ENCODE peak calls at places on chromosomes 1 and 21, in nine cellular contexts. D, C, F, A, I, B, V, Q and S are unnamed samples.

GRCh38 chr1:236980673-236981072 is 23.6 kb downstream of the MT1HL1 start:
- DNase-seq in F (no peak), V (no peak), C (no peak), I (no peak), Q (no peak), A (no peak), D (no peak), B (no peak), S (no peak)

GRCh38 chr1:100735244-100735643 is 15.7 kb downstream of the VCAM1 start:
- DNase-seq in B (no peak), D (no peak), Q (no peak), V (no peak), A (no peak), C (no peak), F (no peak), I (no peak), S (no peak)

GRCh38 chr1:110173466-110174117 is 23.3 kb downstream of the SLC6A17 start:
- DNase-seq in I (no peak), V (no peak), B (no peak), D (no peak), A (no peak), F (no peak), C (no peak), Q (no peak), S (no peak)

GRCh38 chr1:20785907-20786309 is 1.2 kb downstream of the HP1BP3 start:
- DNase-seq in V (no peak), A (no peak), D (no peak), B (no peak), I (no peak), C (no peak), F (no peak), Q (no peak), S (no peak)

GRCh38 chr1:218969021-218969420 is 204.7 kb upstream of the LYPLAL1 start:
- DNase-seq in F (no peak), I (no peak), D (no peak), Q (no peak), V (no peak), B (no peak), A (no peak), C (no peak), S (no peak)

GRCh38 chr1:112674986-112675727 is 698 bp downstream of the MOV10 start:
- DNase-seq in F (peak), D (peak), Q (peak), I (no peak), B (peak), C (peak), A (no peak), V (no peak), S (peak)

GRCh38 chr21:30194701-30195299 is 21.1 kb downstream of the CLDN8 start:
- DNase-seq in V (no peak), F (no peak), Q (no peak), A (no peak), I (no peak), B (no peak), D (no peak), C (no peak), S (no peak)

GRCh38 chr1:7786785-7787184 is 2.7 kb downstream of the PER3 start:
- DNase-seq in B (no peak), F (no peak), V (no peak), A (no peak), D (no peak), I (no peak), C (no peak), Q (no peak), S (no peak)

GRCh38 chr1:228105269-228105995 is 2.3 kb upstream of the C1orf35 start:
- DNase-seq in I (no peak), C (no peak), A (no peak), D (no peak), Q (peak), F (no peak), V (no peak), B (no peak), S (no peak)

GRCh38 chr1:172969611-172970010 is 81.1 kb downstream of the TNFSF18 start:
- DNase-seq in I (no peak), B (no peak), V (no peak), A (no peak), F (no peak), Q (no peak), C (no peak), D (no peak), S (no peak)

GRCh38 chr1:68590473-68590872 is 93.6 kb upstream of the DEPDC1 start:
- DNase-seq in I (no peak), V (no peak), C (no peak), D (no peak), A (no peak), B (peak), Q (no peak), F (no peak), S (no peak)

GRCh38 chr21:34812510-34813265 is 143.9 kb downstream of the CLIC6 start:
- DNase-seq in A (no peak), V (no peak), Q (no peak), C (no peak), D (no peak), B (no peak), F (no peak), I (no peak), S (no peak)

GRCh38 chr1:59136541-59137335 is 160.2 kb upstream of the FGGY start:
- DNase-seq in V (no peak), C (no peak), I (no peak), Q (no peak), A (no peak), D (no peak), B (no peak), F (no peak), S (no peak)

GRCh38 chr1:161200992-161201827 is 957 bp upstream of the NDUFS2 start:
- DNase-seq in Q (no peak), I (no peak), V (peak), F (peak), B (peak), C (peak), A (no peak), D (peak), S (peak)

GRCh38 chr1:21156019-21156418 is 20.7 kb downstream of the EIF4G3 start:
- DNase-seq in V (no peak), Q (no peak), C (no peak), D (no peak), B (no peak), F (no peak), I (no peak), A (no peak), S (no peak)

GRCh38 chr1:184892116-184892515 is 82.2 kb downstream of the NIBAN1 start:
- DNase-seq in C (no peak), B (no peak), Q (no peak), I (no peak), F (no peak), V (no peak), D (no peak), A (no peak), S (no peak)

GRCh38 chr1:11985851-11986250 is 5.6 kb downstream of the MFN2 start:
- DNase-seq in D (no peak), B (no peak), A (no peak), Q (no peak), I (no peak), V (no peak), F (no peak), C (no peak), S (no peak)

GRCh38 chr1:52366517-52366827 is 467 bp upstream of the CC2D1B start:
- DNase-seq in B (no peak), V (no peak), I (no peak), F (no peak), D (no peak), A (no peak), C (no peak), Q (no peak), S (no peak)

GRCh38 chr1:52365091-52365745 is 787 bp downstream of the CC2D1B start:
- DNase-seq in B (peak), V (peak), Q (peak), A (no peak), C (peak), F (peak), D (peak), I (no peak), S (peak)

GRCh38 chr1:52367272-52367671 is 1.3 kb upstream of the CC2D1B start:
- DNase-seq in F (no peak), I (no peak), B (no peak), V (no peak), Q (no peak), A (no peak), C (no peak), D (no peak), S (no peak)

GRCh38 chr1:52365746-52366516 is at the start of gene CC2D1B:
- DNase-seq in B (peak), F (peak), D (peak), V (peak), I (peak), Q (peak), A (peak), C (peak), S (peak)

DNA sequence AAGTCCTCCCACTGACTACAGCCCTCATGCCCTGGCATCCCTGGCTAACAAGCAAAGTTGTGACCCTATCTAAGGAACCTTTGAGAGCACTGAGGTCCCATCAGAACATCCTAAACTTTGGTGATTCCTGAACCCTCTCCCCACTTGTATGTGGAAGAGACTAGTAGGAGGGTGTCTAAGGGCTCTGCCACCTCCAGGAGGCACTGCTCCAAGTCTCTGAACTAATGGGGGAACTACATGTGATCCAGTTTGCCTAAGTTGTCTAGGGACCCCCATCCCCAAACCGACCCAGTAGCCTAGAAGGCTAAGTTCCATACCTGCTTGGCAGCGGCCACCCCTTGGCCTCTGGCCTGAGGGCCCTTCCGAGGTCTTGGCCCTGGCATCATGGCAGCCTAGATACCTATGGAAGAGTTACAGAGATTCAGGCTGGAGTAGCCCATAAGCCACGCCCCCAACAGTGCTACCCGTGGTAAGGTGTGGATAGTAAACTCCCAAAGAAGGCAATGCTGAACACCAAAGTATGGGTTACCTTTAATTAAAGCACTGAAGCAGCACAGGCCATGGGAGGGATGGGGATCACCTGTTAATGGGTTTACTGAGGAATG is 1.7 kb downstream of the CC2D1B start:
- DNase-seq in Q (no peak), V (no peak), D (no peak), I (no peak), F (no peak), C (no peak), A (no peak), B (no peak), S (no peak)
- H3K27ac ChIP-seq in Q (no peak), V (peak), D (peak), I (peak), F (peak), C (peak), A (peak), B (no peak), S (peak)

DNA sequence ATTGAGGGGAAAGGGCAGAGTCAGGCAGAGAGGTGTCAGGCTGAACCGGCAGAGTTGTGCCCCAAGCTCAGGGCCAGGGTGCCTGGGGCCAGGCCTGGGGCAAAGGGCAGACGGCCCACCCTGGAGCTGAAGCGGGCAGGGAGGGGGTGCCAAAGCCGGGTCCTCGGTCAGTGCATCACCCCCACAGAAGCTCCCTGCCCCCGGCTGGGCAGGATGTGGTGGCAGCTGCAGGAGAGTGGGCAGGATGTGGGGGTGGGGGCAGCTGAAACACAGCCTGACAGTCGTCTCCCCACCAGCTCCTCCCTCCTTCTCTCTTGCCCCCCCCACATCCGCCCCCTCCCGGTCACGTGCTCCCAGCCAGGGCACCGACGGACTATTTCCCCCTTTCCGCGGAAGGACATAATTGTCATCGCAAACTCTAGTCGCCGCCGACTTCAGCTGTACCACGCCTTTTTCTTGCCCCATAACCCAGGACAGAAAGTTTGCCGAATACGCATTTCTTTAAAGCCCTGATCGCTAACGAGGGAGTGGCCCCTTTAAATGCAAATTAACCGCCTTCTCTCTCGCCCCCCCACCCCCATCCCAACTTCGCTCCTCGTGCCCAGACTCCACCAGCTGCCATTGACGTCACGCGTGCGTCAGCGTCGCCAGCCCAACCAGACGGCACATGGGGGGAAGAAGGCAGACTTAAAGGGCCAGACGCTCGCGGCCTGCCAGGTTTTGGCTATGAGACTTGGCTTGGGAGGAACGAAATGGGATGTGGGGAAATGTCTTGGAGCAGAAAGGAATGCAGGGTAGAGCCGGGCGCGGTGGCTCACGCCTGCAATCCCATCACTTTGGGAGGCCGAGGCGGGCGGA is 4.5 kb upstream of the MEF2D start:
- DNase-seq in I (peak), D (peak), B (peak), F (peak), Q (peak), A (peak), V (peak), C (peak), S (peak)
- TF ChIP-seq CTCF in I (no peak), D (peak), B (no peak), F (no peak), Q (no peak), A (no peak), V (no peak), C (no peak), S (no peak)

GRCh38 chr1:89823679-89824292 is 3.0 kb downstream of the LRRC8D start:
- DNase-seq in V (no peak), B (no peak), C (no peak), F (no peak), I (no peak), Q (no peak), A (no peak), D (no peak), S (no peak)

GRCh38 chr1:89822109-89822962 is 1.5 kb downstream of the LRRC8D start:
- DNase-seq in Q (no peak), B (no peak), V (no peak), C (peak), F (no peak), D (no peak), I (no peak), A (no peak), S (no peak)

GRCh38 chr1:89821322-89822108 is 683 bp downstream of the LRRC8D start:
- DNase-seq in B (peak), V (peak), Q (peak), C (peak), A (peak), I (no peak), F (peak), D (peak), S (peak)

GRCh38 chr1:89822999-89823628 is 2.3 kb downstream of the LRRC8D start:
- DNase-seq in F (no peak), A (no peak), B (no peak), D (no peak), Q (no peak), C (no peak), V (no peak), I (no peak), S (no peak)

GRCh38 chr1:89820423-89821321 is at the start of gene LRRC8D:
- DNase-seq in V (peak), I (peak), A (peak), C (peak), Q (peak), D (peak), F (peak), B (peak), S (peak)
- TF ChIP-seq POLR2A in V (no peak), I (peak), A (no peak), C (peak), Q (peak), D (peak), F (no peak), B (peak), S (peak)

DNA sequence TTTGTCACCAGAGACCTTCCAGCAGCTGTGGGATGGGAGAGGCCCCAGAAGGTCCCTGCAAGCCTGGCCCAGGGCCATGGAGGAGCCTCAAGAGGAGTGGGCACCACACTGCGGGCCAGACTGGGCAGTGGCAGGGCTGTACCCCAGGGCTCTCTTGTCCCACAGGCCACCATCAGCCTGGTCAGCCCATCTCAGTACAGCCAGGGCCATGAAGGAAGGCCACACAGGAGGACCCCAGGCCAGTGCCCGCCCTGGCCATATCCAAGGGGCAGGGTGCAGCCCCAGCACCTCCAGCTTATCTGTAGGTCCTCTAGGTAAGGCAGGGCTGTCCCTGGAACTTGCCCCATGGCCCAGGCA is 3.1 kb upstream of the GNB1 start:
- DNase-seq in A (no peak), F (no peak), I (no peak), B (no peak), D (no peak), Q (no peak), V (no peak), C (no peak), S (no peak)
- H3K27ac ChIP-seq in A (no peak), F (peak), I (peak), B (no peak), D (no peak), Q (no peak), V (peak), C (peak), S (peak)